ENCODE peak calls at places on chromosomes 12 and 14, in eight cellular contexts. One of them, this sample, is unnamed.
A peak's percentile ranks its signal among the peaks of the same experiment; 100 is the strongest.

GRCh38 chr14:92514844-92515509 is 1.4 kb downstream of the RIN3 start:
- DNase-seq in dorsolateral prefrontal cortex: no peak
- DNase-seq in activated CD8-positive, alpha-beta memory T cell treated with anti-CD3 and anti-CD28 coated beads for 4 hours: no peak
- DNase-seq in A172: no peak
- DNase-seq in naive thymus-derived CD4-positive, alpha-beta T cell: no peak
- DNase-seq in stomach: no peak
- DNase-seq in osteocyte: no peak
- DNase-seq in left colon: no peak
- DNase-seq in this sample: no peak

GRCh38 chr14:64725360-64725815 is 21.2 kb downstream of the PLEKHG3 start:
- DNase-seq in naive thymus-derived CD4-positive, alpha-beta T cell: no peak
- DNase-seq in A172: no peak
- DNase-seq in dorsolateral prefrontal cortex: peak; percentile 2
- DNase-seq in stomach: no peak
- DNase-seq in activated CD8-positive, alpha-beta memory T cell treated with anti-CD3 and anti-CD28 coated beads for 4 hours: no peak
- DNase-seq in left colon: no peak
- DNase-seq in osteocyte: no peak
- DNase-seq in this sample: no peak

GRCh38 chr12:70645494-70646317 is 8.5 kb upstream of the PTPRB start:
- DNase-seq in left colon: peak; percentile 39
- DNase-seq in dorsolateral prefrontal cortex: no peak
- DNase-seq in activated CD8-positive, alpha-beta memory T cell treated with anti-CD3 and anti-CD28 coated beads for 4 hours: no peak
- DNase-seq in A172: peak; percentile 97
- DNase-seq in osteocyte: no peak
- DNase-seq in stomach: peak; percentile 36
- DNase-seq in naive thymus-derived CD4-positive, alpha-beta T cell: no peak
- DNase-seq in this sample: no peak

GRCh38 chr12:104596128-104596799 is 139.5 kb downstream of the CHST11 start:
- DNase-seq in naive thymus-derived CD4-positive, alpha-beta T cell: no peak
- DNase-seq in dorsolateral prefrontal cortex: no peak
- DNase-seq in activated CD8-positive, alpha-beta memory T cell treated with anti-CD3 and anti-CD28 coated beads for 4 hours: no peak
- DNase-seq in left colon: no peak
- DNase-seq in A172: peak; percentile 63
- DNase-seq in osteocyte: no peak
- DNase-seq in stomach: no peak
- DNase-seq in this sample: no peak

GRCh38 chr14:68364823-68365222 is 428.0 kb downstream of the ZFP36L1 start:
- DNase-seq in left colon: no peak
- DNase-seq in activated CD8-positive, alpha-beta memory T cell treated with anti-CD3 and anti-CD28 coated beads for 4 hours: no peak
- DNase-seq in naive thymus-derived CD4-positive, alpha-beta T cell: no peak
- DNase-seq in A172: no peak
- DNase-seq in dorsolateral prefrontal cortex: no peak
- DNase-seq in stomach: no peak
- DNase-seq in osteocyte: no peak
- DNase-seq in this sample: no peak

GRCh38 chr14:93708311-93708734 is 80.0 kb downstream of the PRIMA1 start:
- DNase-seq in dorsolateral prefrontal cortex: no peak
- DNase-seq in left colon: no peak
- DNase-seq in A172: no peak
- DNase-seq in naive thymus-derived CD4-positive, alpha-beta T cell: no peak
- DNase-seq in osteocyte: peak; percentile 62
- DNase-seq in stomach: no peak
- DNase-seq in activated CD8-positive, alpha-beta memory T cell treated with anti-CD3 and anti-CD28 coated beads for 4 hours: no peak
- DNase-seq in this sample: no peak

GRCh38 chr12:108226866-108227265 is 97.8 kb downstream of the WSCD2 start:
- DNase-seq in left colon: no peak
- DNase-seq in osteocyte: no peak
- DNase-seq in activated CD8-positive, alpha-beta memory T cell treated with anti-CD3 and anti-CD28 coated beads for 4 hours: no peak
- DNase-seq in naive thymus-derived CD4-positive, alpha-beta T cell: no peak
- DNase-seq in stomach: no peak
- DNase-seq in dorsolateral prefrontal cortex: peak; percentile 52
- DNase-seq in A172: no peak
- DNase-seq in this sample: no peak

GRCh38 chr14:88198441-88198840 is 124.6 kb downstream of the KCNK10 start:
- DNase-seq in left colon: no peak
- DNase-seq in A172: no peak
- DNase-seq in osteocyte: no peak
- DNase-seq in stomach: no peak
- DNase-seq in activated CD8-positive, alpha-beta memory T cell treated with anti-CD3 and anti-CD28 coated beads for 4 hours: no peak
- DNase-seq in naive thymus-derived CD4-positive, alpha-beta T cell: no peak
- DNase-seq in dorsolateral prefrontal cortex: no peak
- DNase-seq in this sample: no peak

GRCh38 chr12:10242539-10242938 is 29.9 kb downstream of the GABARAPL1 start:
- DNase-seq in left colon: no peak
- DNase-seq in osteocyte: no peak
- DNase-seq in dorsolateral prefrontal cortex: no peak
- DNase-seq in stomach: no peak
- DNase-seq in A172: no peak
- DNase-seq in naive thymus-derived CD4-positive, alpha-beta T cell: no peak
- DNase-seq in activated CD8-positive, alpha-beta memory T cell treated with anti-CD3 and anti-CD28 coated beads for 4 hours: no peak
- DNase-seq in this sample: no peak

GRCh38 chr12:108833757-108834472 is 23.5 kb downstream of the SSH1 start:
- DNase-seq in A172: peak; percentile 31
- DNase-seq in left colon: no peak
- DNase-seq in stomach: no peak
- DNase-seq in naive thymus-derived CD4-positive, alpha-beta T cell: no peak
- DNase-seq in activated CD8-positive, alpha-beta memory T cell treated with anti-CD3 and anti-CD28 coated beads for 4 hours: no peak
- DNase-seq in dorsolateral prefrontal cortex: no peak
- DNase-seq in osteocyte: no peak
- DNase-seq in this sample: no peak

GRCh38 chr12:132138941-132139871 is 4.9 kb downstream of the DDX51 start:
- DNase-seq in stomach: no peak
- DNase-seq in osteocyte: no peak
- DNase-seq in left colon: no peak
- DNase-seq in A172: no peak
- DNase-seq in dorsolateral prefrontal cortex: no peak
- DNase-seq in naive thymus-derived CD4-positive, alpha-beta T cell: no peak
- DNase-seq in activated CD8-positive, alpha-beta memory T cell treated with anti-CD3 and anti-CD28 coated beads for 4 hours: no peak
- DNase-seq in this sample: no peak

GRCh38 chr14:73714656-73715081 is 485 bp upstream of the PNMA1 start:
- DNase-seq in naive thymus-derived CD4-positive, alpha-beta T cell: no peak
- DNase-seq in osteocyte: no peak
- DNase-seq in activated CD8-positive, alpha-beta memory T cell treated with anti-CD3 and anti-CD28 coated beads for 4 hours: no peak
- DNase-seq in stomach: no peak
- DNase-seq in left colon: no peak
- DNase-seq in dorsolateral prefrontal cortex: no peak
- DNase-seq in A172: no peak
- DNase-seq in this sample: no peak

GRCh38 chr14:89240414-89240813 is 176.6 kb downstream of the FOXN3 start:
- DNase-seq in osteocyte: no peak
- DNase-seq in A172: peak; percentile 13
- DNase-seq in stomach: no peak
- DNase-seq in naive thymus-derived CD4-positive, alpha-beta T cell: no peak
- DNase-seq in left colon: no peak
- DNase-seq in dorsolateral prefrontal cortex: no peak
- DNase-seq in activated CD8-positive, alpha-beta memory T cell treated with anti-CD3 and anti-CD28 coated beads for 4 hours: no peak
- DNase-seq in this sample: no peak

GRCh38 chr14:75634848-75635247 is 25.8 kb downstream of the ERG28 start:
- DNase-seq in left colon: no peak
- DNase-seq in osteocyte: no peak
- DNase-seq in activated CD8-positive, alpha-beta memory T cell treated with anti-CD3 and anti-CD28 coated beads for 4 hours: no peak
- DNase-seq in stomach: no peak
- DNase-seq in dorsolateral prefrontal cortex: no peak
- DNase-seq in naive thymus-derived CD4-positive, alpha-beta T cell: no peak
- DNase-seq in A172: no peak
- DNase-seq in this sample: no peak

GRCh38 chr12:111056618-111057521 is 136.5 kb upstream of the MYL2 start:
- DNase-seq in stomach: no peak
- DNase-seq in osteocyte: no peak
- DNase-seq in activated CD8-positive, alpha-beta memory T cell treated with anti-CD3 and anti-CD28 coated beads for 4 hours: peak; percentile 55
- DNase-seq in naive thymus-derived CD4-positive, alpha-beta T cell: peak; percentile 77
- DNase-seq in left colon: peak; percentile 10
- DNase-seq in dorsolateral prefrontal cortex: no peak
- DNase-seq in A172: peak; percentile 58
- DNase-seq in this sample: peak; percentile 34

GRCh38 chr14:36223558-36223957 is 47.0 kb upstream of the PTCSC3 start:
- DNase-seq in naive thymus-derived CD4-positive, alpha-beta T cell: no peak
- DNase-seq in stomach: no peak
- DNase-seq in A172: no peak
- DNase-seq in left colon: no peak
- DNase-seq in dorsolateral prefrontal cortex: no peak
- DNase-seq in osteocyte: no peak
- DNase-seq in activated CD8-positive, alpha-beta memory T cell treated with anti-CD3 and anti-CD28 coated beads for 4 hours: no peak
- DNase-seq in this sample: no peak

GRCh38 chr14:51481643-51482042 is 170.1 kb upstream of the FRMD6 start:
- DNase-seq in A172: no peak
- DNase-seq in naive thymus-derived CD4-positive, alpha-beta T cell: no peak
- DNase-seq in activated CD8-positive, alpha-beta memory T cell treated with anti-CD3 and anti-CD28 coated beads for 4 hours: no peak
- DNase-seq in stomach: no peak
- DNase-seq in left colon: no peak
- DNase-seq in dorsolateral prefrontal cortex: no peak
- DNase-seq in osteocyte: no peak
- DNase-seq in this sample: no peak